ENCODE peak calls at places on chromosomes 13 and 19, in four cellular contexts. G is uterus, I is ovary, Q is tibial nerve. H is an unnamed sample.

GRCh38 chr13:101624210-101624922 is 171.9 kb downstream of the ITGBL1 start:
- DNase-seq in I (no peak), Q (no peak), G (no peak), H (no peak)

GRCh38 chr19:55546822-55547614 is 1.7 kb upstream of the SBK3 start:
- DNase-seq in Q (peak; percentile 30), I (no peak), G (peak; percentile 65), H (peak; percentile 83)

GRCh38 chr13:22883262-22883840 is 297.4 kb upstream of the SGCG start:
- DNase-seq in Q (no peak), I (no peak), G (no peak), H (no peak)

GRCh38 chr13:82569581-82569980 is 1312.7 kb downstream of the SLITRK1 start:
- DNase-seq in I (no peak), G (no peak), Q (no peak), H (no peak)

GRCh38 chr13:78382481-78382880 is 220.9 kb downstream of the POU4F1 start:
- DNase-seq in G (no peak), Q (no peak), I (no peak), H (no peak)

GRCh38 chr13:34993470-34993869 is 51.4 kb downstream of the NBEA start:
- DNase-seq in I (no peak), G (no peak), Q (no peak), H (no peak)

GRCh38 chr13:94323746-94324408 is 155.6 kb downstream of the DCT start:
- DNase-seq in I (no peak), Q (no peak), G (no peak), H (no peak)

GRCh38 chr13:105918842-105919741 is 616.4 kb downstream of the EFNB2 start:
- DNase-seq in G (no peak), Q (no peak), I (no peak), H (no peak)

GRCh38 chr13:98279473-98280175 is 102.6 kb upstream of the RNF113B start:
- DNase-seq in I (no peak), G (no peak), Q (no peak), H (no peak)

GRCh38 chr19:941292-942132 is 15.7 kb downstream of the ARID3A start:
- DNase-seq in G (no peak), I (no peak), Q (no peak), H (no peak)
- H3K4me3 ChIP-seq in G (no peak overlapping the region), I (no peak overlapping the region), Q (peak overlapping the region; percentile 45), H (peak overlapping the region; percentile 69)

DNA sequence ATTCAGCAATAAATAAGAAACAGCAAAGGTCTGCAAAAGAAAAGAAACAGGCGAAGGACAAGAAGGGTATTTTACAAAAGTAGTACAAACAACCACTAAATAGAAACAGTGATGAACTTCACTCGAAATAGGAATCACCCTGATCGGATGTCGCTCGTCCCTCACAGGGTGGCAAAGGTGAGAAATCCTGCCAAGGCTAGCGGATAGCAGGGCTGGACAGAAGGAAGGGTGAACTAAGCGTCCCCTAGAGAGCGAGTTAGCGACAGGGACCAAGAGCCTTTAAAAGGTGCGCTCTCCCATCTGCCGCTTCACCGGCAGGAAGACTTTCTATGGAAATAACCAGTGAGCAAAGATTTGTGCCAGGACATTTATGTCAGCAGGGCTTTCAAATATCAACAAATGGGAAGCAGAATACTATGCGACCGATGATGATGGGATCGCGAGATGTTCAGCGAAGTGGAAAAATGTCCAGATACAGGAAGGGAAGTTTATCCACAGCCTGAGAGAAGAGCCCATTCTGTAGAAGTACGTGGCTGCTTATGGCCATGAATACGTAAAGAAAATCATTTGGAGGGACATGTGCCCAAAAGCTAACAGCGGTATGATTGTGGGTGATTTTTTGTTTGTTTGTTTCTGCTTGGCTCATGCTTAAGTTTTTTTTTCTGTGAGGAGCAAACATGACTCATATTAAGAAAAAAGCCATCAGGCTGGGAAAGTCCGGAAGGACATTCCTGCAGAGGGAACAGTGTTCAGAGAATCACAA is 18.9 kb downstream of the ELAVL1 start:
- DNase-seq in Q (no peak), I (no peak), G (no peak), H (no peak)
- H3K27ac ChIP-seq in Q (peak overlapping the region; percentile 29), I (no peak overlapping the region), G (no peak overlapping the region), H (no peak overlapping the region)

DNA sequence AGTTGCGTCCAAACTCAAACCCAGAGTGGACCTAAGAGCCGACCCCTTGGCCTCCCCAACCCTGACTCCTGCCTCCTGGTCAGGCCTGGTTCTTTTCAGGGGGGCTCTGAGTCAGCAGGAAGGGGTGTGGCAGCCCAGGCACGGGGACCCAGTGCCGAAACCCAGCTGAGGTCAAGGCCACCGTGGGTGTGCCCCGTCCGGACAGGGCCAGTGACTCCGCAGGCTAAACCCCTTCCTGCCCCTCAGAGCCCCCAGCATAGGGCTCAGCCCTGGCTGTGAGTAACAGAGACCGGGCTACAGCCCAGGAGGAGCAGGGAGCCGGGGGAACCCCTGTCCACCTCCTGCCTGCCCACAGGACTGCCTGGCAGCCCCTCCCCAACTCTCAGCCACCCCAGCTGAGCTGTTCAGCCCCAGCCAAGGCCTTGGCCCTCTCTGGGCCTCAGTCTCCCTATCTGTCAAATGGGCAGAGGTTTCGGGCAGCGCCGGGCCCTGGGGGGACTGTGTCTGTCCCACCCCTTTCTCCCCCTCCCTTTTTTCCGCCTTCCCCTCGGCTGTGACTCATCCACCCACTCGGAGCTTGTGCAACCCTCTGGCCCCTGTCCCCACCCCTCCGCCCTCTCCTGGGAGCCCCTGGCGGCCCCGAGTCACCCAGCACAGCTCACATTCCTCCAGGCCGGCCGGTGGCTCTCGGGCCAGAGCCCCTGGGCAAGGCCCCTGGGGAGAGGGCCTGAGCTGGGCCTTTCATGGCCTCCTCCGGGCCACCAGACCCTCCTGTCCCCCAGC is 8.6 kb downstream of the ZBTB7A start:
- DNase-seq in G (peak; percentile 94), I (peak; percentile 91), Q (peak; percentile 80), H (peak; percentile 97)
- H3K4me3 ChIP-seq in G (peak overlapping the region; percentile 34), I (peak overlapping the region; percentile 21), Q (peak overlapping the region; percentile 100), H (peak overlapping the region; percentile 100)

DNA sequence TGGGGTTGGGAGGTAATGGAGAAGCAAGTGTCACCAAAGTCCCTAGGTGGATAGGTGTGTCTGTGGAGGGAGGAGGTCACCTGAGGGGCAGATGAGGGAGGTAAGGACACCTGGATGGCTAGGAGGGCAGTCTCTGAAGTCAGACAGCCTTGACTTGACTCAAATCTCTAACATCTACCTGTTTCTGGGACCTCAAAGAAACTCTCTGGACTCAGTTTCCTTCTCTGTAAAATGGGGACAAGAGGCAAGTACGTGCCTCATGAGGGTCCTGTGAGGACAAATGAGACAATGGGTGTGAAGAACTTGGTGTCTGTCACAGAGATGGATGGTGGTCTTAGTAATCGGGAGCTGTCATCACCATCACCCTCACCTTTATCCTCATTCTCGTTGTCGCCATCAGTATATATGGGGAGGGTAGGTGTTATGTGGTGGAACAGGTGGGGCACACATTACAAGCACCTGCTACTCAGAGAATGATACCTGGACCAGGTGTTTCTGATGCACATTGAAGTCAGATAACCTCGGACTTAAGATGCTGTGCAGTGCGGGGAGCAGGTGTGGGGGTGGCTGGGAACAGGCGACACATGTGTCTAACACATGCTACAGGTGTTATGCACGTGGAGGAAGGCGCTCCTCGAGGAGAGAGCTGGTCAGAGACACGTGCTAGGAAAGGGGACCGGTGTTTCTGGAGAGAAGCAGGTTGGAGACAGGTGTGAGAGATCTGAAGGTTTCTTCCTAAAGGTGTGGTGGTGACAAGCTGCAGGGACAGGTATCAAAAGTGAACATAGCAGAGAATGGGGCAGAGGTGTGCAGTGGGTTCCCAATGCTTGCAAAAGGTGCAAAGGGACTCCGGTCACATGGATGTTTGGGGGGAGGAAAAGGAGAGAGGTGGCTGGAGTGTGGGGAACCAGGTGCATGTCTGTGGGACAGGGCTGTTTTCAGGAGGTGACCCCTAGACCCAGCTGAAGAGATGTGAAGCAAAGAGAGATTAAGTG is 3.8 kb downstream of the ERFL start:
- DNase-seq in G (no peak), Q (no peak), I (no peak), H (no peak)
- H3K27ac ChIP-seq in G (no peak overlapping the region), Q (no peak overlapping the region), I (no peak overlapping the region), H (no peak overlapping the region)

GRCh38 chr13:114320065-114320464 is 5.8 kb downstream of the CHAMP1 start:
- DNase-seq in Q (no peak), I (no peak), G (no peak), H (no peak)
- H3K4me3 ChIP-seq in Q (no peak overlapping the region), I (no peak overlapping the region), G (no peak overlapping the region), H (no peak overlapping the region)

GRCh38 chr19:15438577-15438976 is 11.2 kb downstream of the WIZ start:
- DNase-seq in Q (no peak), G (no peak), I (no peak), H (no peak)
- H3K27ac ChIP-seq in Q (no peak overlapping the region), G (peak overlapping the region; percentile 69), I (no peak overlapping the region), H (no peak overlapping the region)

H was measured in coronary artery.